ENCODE peak calls at places on chromosomes 4 and X, in five cellular contexts. One of them, this sample, is unnamed.

GRCh38 chrX:349196-349595 is 30.6 kb upstream of the GTPBP6 start:
- DNase-seq in psoas muscle: peak; percentile 52
- DNase-seq in cardiac muscle cell: peak; percentile 60
- DNase-seq in tibial artery: no peak
- DNase-seq in adrenal gland: no peak
- DNase-seq in this sample: peak; percentile 54

GRCh38 chrX:45428816-45429215 is 228.1 kb upstream of the DIPK2B start:
- DNase-seq in psoas muscle: no peak
- DNase-seq in cardiac muscle cell: no peak
- DNase-seq in tibial artery: no peak
- DNase-seq in adrenal gland: no peak
- DNase-seq in this sample: no peak

GRCh38 chr4:31370866-31371465 is 650.8 kb downstream of the PCDH7 start:
- DNase-seq in psoas muscle: no peak
- DNase-seq in cardiac muscle cell: peak; percentile 66
- DNase-seq in tibial artery: no peak
- DNase-seq in adrenal gland: no peak
- DNase-seq in this sample: no peak

GRCh38 chr4:11635336-11635735 is 206.6 kb upstream of the HS3ST1 start:
- DNase-seq in psoas muscle: no peak
- DNase-seq in cardiac muscle cell: no peak
- DNase-seq in tibial artery: no peak
- DNase-seq in adrenal gland: no peak
- DNase-seq in this sample: no peak

GRCh38 chr4:98662619-98663225 is 4.3 kb upstream of the TSPAN5 start:
- DNase-seq in psoas muscle: no peak
- DNase-seq in cardiac muscle cell: no peak
- DNase-seq in tibial artery: no peak
- DNase-seq in adrenal gland: no peak
- DNase-seq in this sample: no peak

GRCh38 chrX:20456971-20457370 is 190.3 kb upstream of the RPS6KA3 start:
- DNase-seq in psoas muscle: no peak
- DNase-seq in cardiac muscle cell: no peak
- DNase-seq in tibial artery: no peak
- DNase-seq in adrenal gland: no peak
- DNase-seq in this sample: no peak

GRCh38 chr4:11650801-11651596 is 222.3 kb upstream of the HS3ST1 start:
- DNase-seq in psoas muscle: no peak
- DNase-seq in cardiac muscle cell: no peak
- DNase-seq in tibial artery: no peak
- DNase-seq in adrenal gland: no peak
- DNase-seq in this sample: peak; percentile 40

GRCh38 chrX:10404435-10404834 is 215.9 kb downstream of the MID1 start:
- DNase-seq in psoas muscle: no peak
- DNase-seq in cardiac muscle cell: no peak
- DNase-seq in tibial artery: no peak
- DNase-seq in adrenal gland: no peak
- DNase-seq in this sample: no peak

GRCh38 chr4:163680390-163681098 is 186.1 kb downstream of the TMA16 start:
- DNase-seq in psoas muscle: no peak
- DNase-seq in cardiac muscle cell: no peak
- DNase-seq in tibial artery: no peak
- DNase-seq in adrenal gland: no peak
- DNase-seq in this sample: no peak

GRCh38 chrX:33138677-33139249 is 72.6 kb downstream of the DMD start:
- DNase-seq in psoas muscle: no peak
- DNase-seq in cardiac muscle cell: no peak
- DNase-seq in tibial artery: no peak
- DNase-seq in adrenal gland: no peak
- DNase-seq in this sample: no peak

GRCh38 chrX:154317391-154318000 is 21.9 kb downstream of the TKTL1 start:
- DNase-seq in psoas muscle: no peak
- DNase-seq in cardiac muscle cell: peak; percentile 52
- DNase-seq in tibial artery: no peak
- DNase-seq in adrenal gland: no peak
- DNase-seq in this sample: no peak

GRCh38 chr4:153488006-153488718 is 22.0 kb downstream of the TMEM131L start:
- DNase-seq in psoas muscle: no peak
- DNase-seq in cardiac muscle cell: no peak
- DNase-seq in tibial artery: no peak
- DNase-seq in adrenal gland: no peak
- DNase-seq in this sample: no peak
- H3K4me3 ChIP-seq in psoas muscle: peak overlapping the region; percentile 52
- H3K4me3 ChIP-seq in cardiac muscle cell: no peak overlapping the region
- H3K4me3 ChIP-seq in tibial artery: peak overlapping the region; percentile 30
- H3K4me3 ChIP-seq in adrenal gland: no peak overlapping the region
- H3K4me3 ChIP-seq in this sample: peak overlapping the region; percentile 34

DNA sequence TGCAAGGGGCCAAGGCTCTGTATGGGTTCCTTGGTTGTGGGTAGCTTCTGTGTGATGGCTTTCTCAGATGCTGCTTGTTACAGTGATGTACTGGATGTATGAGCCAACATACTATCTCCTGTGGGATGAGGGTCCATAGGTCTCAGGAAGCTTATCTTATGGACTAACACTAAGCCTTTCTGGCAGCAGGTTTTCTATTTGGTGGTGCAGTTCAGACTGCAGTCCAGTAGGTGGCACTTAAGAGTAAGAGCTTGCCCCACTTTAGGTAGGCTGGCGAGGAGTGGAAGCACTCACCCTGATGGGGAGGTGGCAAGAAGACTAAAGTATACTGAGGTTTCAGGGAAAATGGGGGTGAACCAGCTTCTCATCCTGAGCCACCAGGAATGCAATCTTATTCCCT is 306.7 kb upstream of the MAOA start:
- DNase-seq in psoas muscle: no peak
- DNase-seq in cardiac muscle cell: peak; percentile 46
- DNase-seq in tibial artery: no peak
- DNase-seq in adrenal gland: peak; percentile 15
- DNase-seq in this sample: no peak
- TF ChIP-seq CTCF in psoas muscle: peak; percentile 43
- TF ChIP-seq CTCF in cardiac muscle cell: peak; percentile 50
- TF ChIP-seq CTCF in tibial artery: peak; percentile 19
- TF ChIP-seq CTCF in adrenal gland: peak; percentile 45
- TF ChIP-seq CTCF in this sample: peak; percentile 40

GRCh38 chr4:88755454-88755853 is 57.8 kb upstream of the NAP1L5 start:
- DNase-seq in psoas muscle: no peak
- DNase-seq in cardiac muscle cell: no peak
- DNase-seq in tibial artery: no peak
- DNase-seq in adrenal gland: no peak
- DNase-seq in this sample: no peak
- H3K27ac ChIP-seq in psoas muscle: no peak overlapping the region
- H3K27ac ChIP-seq in cardiac muscle cell: no peak overlapping the region
- H3K27ac ChIP-seq in tibial artery: no peak overlapping the region
- H3K27ac ChIP-seq in adrenal gland: no peak overlapping the region
- H3K27ac ChIP-seq in this sample: no peak overlapping the region

GRCh38 chr4:182066037-182066436 is 177.2 kb upstream of the TENM3 start:
- DNase-seq in psoas muscle: no peak
- DNase-seq in cardiac muscle cell: no peak
- DNase-seq in tibial artery: no peak
- DNase-seq in adrenal gland: no peak
- DNase-seq in this sample: no peak
- H3K4me3 ChIP-seq in psoas muscle: no peak overlapping the region
- H3K4me3 ChIP-seq in cardiac muscle cell: no peak overlapping the region
- H3K4me3 ChIP-seq in tibial artery: no peak overlapping the region
- H3K4me3 ChIP-seq in adrenal gland: no peak overlapping the region
- H3K4me3 ChIP-seq in this sample: no peak overlapping the region

DNA sequence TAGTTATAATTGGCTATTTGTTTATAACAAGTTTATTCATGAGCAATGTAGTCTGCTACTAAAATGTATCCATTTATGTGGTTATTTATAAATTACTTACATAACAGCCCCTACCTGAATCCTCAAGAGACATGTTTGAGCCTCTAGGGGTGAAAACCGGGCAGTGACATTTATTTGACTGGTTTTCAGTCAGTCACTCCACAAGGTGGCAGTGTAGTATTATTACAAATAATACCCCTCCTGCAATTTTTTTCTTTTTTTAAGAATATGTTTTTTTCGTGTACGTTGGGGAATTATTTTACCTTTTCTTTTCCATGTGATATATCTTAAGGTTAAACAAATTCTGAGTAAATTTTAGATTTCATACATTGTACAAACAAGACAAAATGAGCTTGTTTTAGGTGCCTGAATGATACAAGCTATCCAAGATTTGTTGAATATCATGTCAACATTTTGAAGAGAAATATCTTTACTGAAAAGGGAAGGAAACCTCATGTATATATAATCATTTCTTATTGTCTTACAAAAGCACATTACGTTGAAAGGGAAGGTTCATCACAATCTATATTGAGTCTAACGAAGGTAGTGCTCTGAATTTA is 598.7 kb upstream of the TECRL start:
- DNase-seq in psoas muscle: no peak
- DNase-seq in cardiac muscle cell: peak; percentile 69
- DNase-seq in tibial artery: no peak
- DNase-seq in adrenal gland: no peak
- DNase-seq in this sample: no peak
- TF ChIP-seq CTCF in psoas muscle: peak; percentile 30
- TF ChIP-seq CTCF in cardiac muscle cell: peak; percentile 40
- TF ChIP-seq CTCF in tibial artery: no peak
- TF ChIP-seq CTCF in adrenal gland: peak; percentile 18
- TF ChIP-seq CTCF in this sample: peak; percentile 47

DNA sequence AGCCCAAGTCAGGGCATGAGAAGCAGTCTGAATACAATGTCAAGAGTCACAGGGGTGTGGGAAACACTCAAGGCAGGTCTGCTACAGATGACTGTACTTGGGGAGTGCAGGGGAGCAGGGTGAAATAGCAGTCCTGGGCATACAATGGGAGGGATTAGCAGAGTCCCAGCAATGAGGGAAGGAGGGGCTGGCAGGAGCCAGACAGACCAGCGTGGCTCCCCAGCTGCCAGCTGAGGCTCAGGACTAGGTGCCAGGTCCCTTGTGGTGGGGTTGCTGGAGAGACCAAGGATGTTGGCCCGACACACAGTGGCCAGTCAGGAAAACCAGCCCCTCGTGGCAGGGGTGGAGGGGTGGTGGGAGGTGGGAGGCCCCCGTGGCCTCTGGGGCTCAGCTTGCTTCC is 86.6 kb downstream of the RTL5 start:
- DNase-seq in psoas muscle: no peak
- DNase-seq in cardiac muscle cell: no peak
- DNase-seq in tibial artery: no peak
- DNase-seq in adrenal gland: no peak
- DNase-seq in this sample: no peak
- H3K27ac ChIP-seq in psoas muscle: no peak overlapping the region
- H3K27ac ChIP-seq in cardiac muscle cell: peak overlapping the region; percentile 100
- H3K27ac ChIP-seq in tibial artery: peak overlapping the region; percentile 73
- H3K27ac ChIP-seq in adrenal gland: no peak overlapping the region
- H3K27ac ChIP-seq in this sample: no peak overlapping the region

This sample was measured in dorsolateral prefrontal cortex.